ENCODE peak calls at places on chromosomes 3 and 15, in six cellular contexts. S, L, A, H, X and T are unnamed samples.

GRCh38 chr3:139772539-139773500 is 95.0 kb upstream of the NMNAT3 start:
- DNase-seq in S (no peak), L (no peak), A (no peak), H (peak), X (peak), T (no peak)

GRCh38 chr3:16828815-16829214 is 55.9 kb upstream of the PLCL2 start:
- DNase-seq in S (no peak), L (no peak), A (no peak), H (peak), X (no peak), T (peak)

GRCh38 chr15:33243869-33244268 is 49.4 kb upstream of the FMN1 start:
- DNase-seq in S (no peak), L (no peak), A (no peak), H (no peak), X (peak), T (peak)

GRCh38 chr15:55715355-55716076 is 27.4 kb downstream of the PRTG start:
- DNase-seq in S (no peak), L (no peak), A (no peak), H (no peak), X (no peak), T (no peak)

GRCh38 chr3:121592856-121593702 is at the start of gene FBXO40:
- DNase-seq in S (no peak), L (no peak), A (peak), H (no peak), X (no peak), T (peak)

GRCh38 chr3:71784201-71784913 is 591 bp downstream of the PROK2 start:
- DNase-seq in S (no peak), L (no peak), A (no peak), H (no peak), X (no peak), T (no peak)

GRCh38 chr3:63132456-63133250 is 145.5 kb upstream of the SYNPR start:
- DNase-seq in S (no peak), L (no peak), A (no peak), H (no peak), X (no peak), T (no peak)

GRCh38 chr3:101941253-101942039 is 92.1 kb downstream of the NFKBIZ start:
- DNase-seq in S (no peak), L (no peak), A (no peak), H (peak), X (no peak), T (no peak)

GRCh38 chr3:154122912-154123559 is 1.8 kb downstream of the ARHGEF26 start:
- DNase-seq in S (no peak), L (no peak), A (no peak), H (no peak), X (no peak), T (peak)

GRCh38 chr15:38699633-38700230 is 135.1 kb upstream of the RASGRP1 start:
- DNase-seq in S (peak), L (peak), A (no peak), H (peak), X (peak), T (peak)

GRCh38 chr15:51097553-51098330 is 3.0 kb upstream of the TNFAIP8L3 start:
- DNase-seq in S (no peak), L (no peak), A (no peak), H (no peak), X (peak), T (peak)

GRCh38 chr3:123096701-123097100 is 29.9 kb downstream of the PDIA5 start:
- DNase-seq in S (no peak), L (no peak), A (peak), H (peak), X (no peak), T (peak)

GRCh38 chr3:122003112-122003511 is 18.9 kb downstream of the ILDR1 start:
- DNase-seq in S (no peak), L (no peak), A (no peak), H (no peak), X (no peak), T (no peak)

GRCh38 chr3:184419171-184419570 is 39.3 kb downstream of the CHRD start:
- DNase-seq in S (no peak), L (no peak), A (no peak), H (no peak), X (no peak), T (no peak)

GRCh38 chr3:56125358-56126005 is 342.8 kb downstream of the ERC2 start:
- DNase-seq in S (no peak), L (no peak), A (no peak), H (peak), X (no peak), T (peak)

GRCh38 chr3:124372784-124373183 is 357.5 kb upstream of the UMPS start:
- DNase-seq in S (no peak), L (no peak), A (no peak), H (no peak), X (no peak), T (no peak)

GRCh38 chr3:30007668-30008067 is 598.7 kb upstream of the TGFBR2 start:
- DNase-seq in S (no peak), L (no peak), A (no peak), H (no peak), X (peak), T (no peak)

GRCh38 chr3:110881069-110881468 is 190.5 kb upstream of the NECTIN3 start:
- DNase-seq in S (no peak), L (no peak), A (no peak), H (peak), X (peak), T (peak)